ENCODE peak calls at places on chromosomes 12 and 14, in six cellular contexts. S, T, H, K, U and E are unnamed samples.
A peak's percentile ranks its signal among the peaks of the same experiment; 100 is the strongest.

GRCh38 chr14:37546621-37547447 is 48.2 kb downstream of the FOXA1 start:
- DNase-seq in S (peak; percentile 30), T (no peak), H (no peak), K (no peak), U (no peak), E (no peak)

GRCh38 chr14:100237735-100238418 is 1.1 kb upstream of the YY1 start:
- DNase-seq in S (peak; percentile 35), T (peak; percentile 47), H (peak; percentile 33), K (peak; percentile 71), U (no peak), E (no peak)

GRCh38 chr12:90940872-90941499 is 14.0 kb downstream of the CCER1 start:
- DNase-seq in S (peak; percentile 76), T (no peak), H (no peak), K (peak; percentile 64), U (peak; percentile 46), E (no peak)

GRCh38 chr14:45048385-45048784 is 35.5 kb upstream of the PRPF39 start:
- DNase-seq in S (no peak), T (no peak), H (no peak), K (no peak), U (no peak), E (no peak)

GRCh38 chr14:68685419-68686211 is 107.3 kb downstream of the ZFP36L1 start:
- DNase-seq in S (peak; percentile 84), T (peak; percentile 78), H (no peak), K (peak; percentile 100), U (peak; percentile 92), E (peak; percentile 91)

GRCh38 chr12:101040936-101041335 is 169.1 kb downstream of the SLC5A8 start:
- DNase-seq in S (no peak), T (no peak), H (no peak), K (no peak), U (no peak), E (no peak)

GRCh38 chr14:33512201-33512600 is 438.7 kb downstream of the EGLN3 start:
- DNase-seq in S (no peak), T (no peak), H (no peak), K (no peak), U (peak; percentile 56), E (no peak)

GRCh38 chr14:105053421-105053820 is 11.8 kb downstream of the GPR132 start:
- DNase-seq in S (no peak), T (no peak), H (no peak), K (no peak), U (no peak), E (no peak)

GRCh38 chr12:63498239-63498638 is 170.1 kb downstream of the DPY19L2 start:
- DNase-seq in S (no peak), T (no peak), H (no peak), K (no peak), U (no peak), E (no peak)